ENCODE peak calls at places on chromosomes 5 and 9, in ten cellular contexts. A is keratinocyte, T is thoracic aorta, E is tibial nerve, L is AG04450, X is sigmoid colon, J is psoas muscle, Q is astrocyte, U is Peyer's patch, K is A673. H is an unnamed sample.

GRCh38 chr5:81513982-81514381 is 120.0 kb upstream of the ACOT12 start:
- DNase-seq in A (no peak), T (no peak), E (no peak), L (no peak), X (no peak), J (no peak), Q (no peak), U (no peak), K (peak), H (no peak)

GRCh38 chr5:123156577-123157296 is 67.7 kb downstream of the PRDM6 start:
- DNase-seq in A (no peak), T (no peak), E (no peak), L (peak), X (no peak), J (no peak), Q (peak), U (no peak), K (no peak), H (no peak)

GRCh38 chr5:37533851-37534250 is 154.7 kb downstream of the WDR70 start:
- DNase-seq in A (peak), T (no peak), E (no peak), L (no peak), X (no peak), J (no peak), Q (peak), U (no peak), K (no peak), H (no peak)

GRCh38 chr5:132674671-132675506 is 1.1 kb downstream of the IL4 start:
- DNase-seq in A (peak), T (no peak), E (no peak), L (peak), X (no peak), J (no peak), Q (peak), U (no peak), K (peak), H (no peak)

GRCh38 chr5:926416-927171 is 33.9 kb downstream of the TRIP13 start:
- DNase-seq in A (no peak), T (no peak), E (no peak), L (no peak), X (peak), J (peak), Q (peak), U (no peak), K (peak), H (peak)

GRCh38 chr9:18448101-18448500 is 25.9 kb upstream of the ADAMTSL1 start:
- DNase-seq in A (no peak), T (no peak), E (no peak), L (no peak), X (no peak), J (no peak), Q (no peak), U (no peak), K (no peak), H (no peak)

GRCh38 chr5:174531782-174532191 is 192.6 kb upstream of the MSX2 start:
- DNase-seq in A (no peak), T (no peak), E (no peak), L (no peak), X (no peak), J (no peak), Q (peak), U (no peak), K (peak), H (no peak)

GRCh38 chr9:92770005-92770995 is 5.7 kb upstream of the BICD2 start:
- DNase-seq in A (peak), T (no peak), E (no peak), L (no peak), X (no peak), J (no peak), Q (no peak), U (no peak), K (peak), H (no peak)

GRCh38 chr9:127586537-127586936 is 25.5 kb upstream of the STXBP1 start:
- DNase-seq in A (no peak), T (no peak), E (peak), L (no peak), X (peak), J (peak), Q (no peak), U (peak), K (peak), H (peak)

GRCh38 chr5:6182271-6182815 is 196.0 kb downstream of the MED10 start:
- DNase-seq in A (no peak), T (no peak), E (no peak), L (no peak), X (no peak), J (no peak), Q (no peak), U (no peak), K (no peak), H (no peak)

GRCh38 chr9:124770359-124771020 is 621 bp downstream of the NR6A1 start:
- DNase-seq in A (no peak), T (no peak), E (no peak), L (no peak), X (peak), J (peak), Q (no peak), U (peak), K (peak), H (peak)

GRCh38 chr9:3906437-3907213 is 380.8 kb upstream of the RFX3 start:
- DNase-seq in A (peak), T (no peak), E (no peak), L (peak), X (no peak), J (no peak), Q (peak), U (no peak), K (no peak), H (no peak)

GRCh38 chr5:95241635-95242034 is 43.3 kb downstream of the MCTP1 start:
- DNase-seq in A (no peak), T (no peak), E (no peak), L (no peak), X (no peak), J (no peak), Q (no peak), U (no peak), K (no peak), H (no peak)

GRCh38 chr9:17216011-17216410 is 81.2 kb downstream of the CNTLN start:
- DNase-seq in A (no peak), T (no peak), E (no peak), L (no peak), X (no peak), J (no peak), Q (peak), U (no peak), K (no peak), H (no peak)

GRCh38 chr5:61020415-61020814 is 75.4 kb downstream of the NDUFAF2 start:
- DNase-seq in A (no peak), T (no peak), E (no peak), L (no peak), X (no peak), J (no peak), Q (peak), U (no peak), K (peak), H (no peak)

GRCh38 chr9:128202648-128203023 is 543 bp upstream of the DNM1 start:
- DNase-seq in A (no peak), T (no peak), E (no peak), L (no peak), X (no peak), J (no peak), Q (no peak), U (no peak), K (no peak), H (no peak)

GRCh38 chr5:13939647-13940046 is 4.8 kb downstream of the DNAH5 start:
- DNase-seq in A (no peak), T (no peak), E (no peak), L (no peak), X (no peak), J (no peak), Q (no peak), U (no peak), K (peak), H (no peak)

GRCh38 chr9:94443039-94443722 is 111.7 kb upstream of the PCAT7 start:
- DNase-seq in A (no peak), T (no peak), E (no peak), L (no peak), X (no peak), J (no peak), Q (no peak), U (no peak), K (no peak), H (no peak)

GRCh38 chr9:31304576-31304975 is 1079.9 kb upstream of the ACO1 start:
- DNase-seq in A (peak), T (no peak), E (no peak), L (no peak), X (no peak), J (no peak), Q (peak), U (no peak), K (peak), H (no peak)

GRCh38 chr9:110443146-110443877 is 105.6 kb upstream of the TXNDC8 start:
- DNase-seq in A (no peak), T (no peak), E (no peak), L (peak), X (no peak), J (no peak), Q (peak), U (no peak), K (no peak), H (no peak)

GRCh38 chr5:53555160-53555559 is 5.3 kb upstream of the NDUFS4 start:
- DNase-seq in A (no peak), T (no peak), E (no peak), L (no peak), X (no peak), J (no peak), Q (no peak), U (no peak), K (no peak), H (no peak)

GRCh38 chr5:156589104-156589858 is 260.8 kb upstream of the PPP1R2B start:
- DNase-seq in A (no peak), T (no peak), E (no peak), L (no peak), X (no peak), J (no peak), Q (no peak), U (no peak), K (no peak), H (no peak)

GRCh38 chr5:141399555-141400258 is 2.0 kb downstream of the PCDHGB5 start:
- DNase-seq in A (no peak), T (no peak), E (no peak), L (no peak), X (no peak), J (no peak), Q (no peak), U (no peak), K (no peak), H (no peak)

GRCh38 chr5:113806250-113806649 is 292.8 kb downstream of the YTHDC2 start:
- DNase-seq in A (no peak), T (no peak), E (no peak), L (no peak), X (no peak), J (no peak), Q (peak), U (no peak), K (peak), H (no peak)
- H3K4me3 ChIP-seq in A (no peak), T (peak), E (no peak), L (no peak), X (no peak), J (no peak), Q (no peak), U (no peak), K (no peak), H (no peak)

GRCh38 chr5:140145818-140146522 is 20.2 kb downstream of the IGIP start:
- DNase-seq in A (no peak), T (no peak), E (peak), L (peak), X (peak), J (peak), Q (peak), U (peak), K (no peak), H (peak)
- TF ChIP-seq CTCF in A (peak), T (peak), E (peak), L (peak), X (peak), J (peak), Q (peak), U (peak), K (no peak), H (peak)

GRCh38 chr5:94241288-94241651 is 377.1 kb downstream of the KIAA0825 start:
- DNase-seq in A (peak), T (no peak), E (no peak), L (no peak), X (no peak), J (no peak), Q (peak), U (no peak), K (no peak), H (no peak)

GRCh38 chr5:94243612-94244011 is 374.8 kb downstream of the KIAA0825 start:
- DNase-seq in A (peak), T (no peak), E (no peak), L (no peak), X (no peak), J (no peak), Q (peak), U (no peak), K (no peak), H (no peak)

GRCh38 chr5:94240616-94241287 is 377.7 kb downstream of the KIAA0825 start:
- DNase-seq in A (no peak), T (no peak), E (peak), L (no peak), X (no peak), J (peak), Q (peak), U (no peak), K (no peak), H (no peak)

GRCh38 chr5:94234987-94235386 is 383.4 kb downstream of the KIAA0825 start:
- DNase-seq in A (no peak), T (no peak), E (no peak), L (no peak), X (no peak), J (no peak), Q (no peak), U (no peak), K (no peak), H (no peak)

DNA sequence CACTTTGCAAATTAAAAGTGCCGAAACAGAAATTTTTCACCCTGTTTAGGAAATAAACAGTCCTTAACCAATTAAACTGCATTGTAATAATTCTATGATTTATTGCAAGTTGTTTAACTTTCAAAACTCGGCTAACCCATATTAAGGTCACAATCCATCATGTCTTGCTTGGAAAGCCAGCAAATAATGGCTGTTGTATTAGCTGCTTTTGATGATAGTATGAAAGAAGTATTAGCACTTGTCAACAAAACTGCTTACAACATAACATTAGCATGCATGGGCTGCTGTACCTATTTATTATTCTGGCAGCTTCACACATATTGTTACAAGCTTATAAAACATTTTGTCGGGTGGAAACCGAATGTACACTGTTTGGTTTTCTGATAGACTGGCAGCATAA is 378.3 kb downstream of the KIAA0825 start:
- DNase-seq in A (no peak), T (no peak), E (no peak), L (no peak), X (no peak), J (no peak), Q (peak), U (no peak), K (no peak), H (no peak)
- H3K27ac ChIP-seq in A (no peak), T (no peak), E (no peak), L (no peak), X (no peak), J (no peak), Q (no peak), U (no peak), K (no peak), H (no peak)

GRCh38 chr5:181243521-181244307 is at the start of gene RACK1:
- DNase-seq in A (no peak), T (peak), E (peak), L (peak), X (peak), J (peak), Q (peak), U (peak), K (peak), H (peak)

GRCh38 chr5:181243020-181243520 is 636 bp downstream of the RACK1 start:
- DNase-seq in A (no peak), T (no peak), E (no peak), L (no peak), X (peak), J (peak), Q (no peak), U (no peak), K (no peak), H (no peak)

GRCh38 chr5:181239062-181239663 is 4.5 kb downstream of the RACK1 start:
- DNase-seq in A (no peak), T (no peak), E (no peak), L (no peak), X (peak), J (no peak), Q (no peak), U (no peak), K (no peak), H (no peak)

GRCh38 chr5:181242031-181242451 is 1.7 kb downstream of the RACK1 start:
- DNase-seq in A (no peak), T (no peak), E (no peak), L (no peak), X (peak), J (no peak), Q (no peak), U (no peak), K (no peak), H (no peak)

GRCh38 chr5:181241393-181241975 is 2.2 kb downstream of the RACK1 start:
- DNase-seq in A (no peak), T (no peak), E (no peak), L (no peak), X (peak), J (peak), Q (peak), U (no peak), K (peak), H (no peak)
- H3K4me3 ChIP-seq in A (peak), T (peak), E (no peak), L (peak), X (peak), J (peak), Q (peak), U (peak), K (peak), H (no peak)

GRCh38 chr5:146049704-146050026 is 55.7 kb downstream of the PLAC8L1 start:
- DNase-seq in A (no peak), T (no peak), E (no peak), L (no peak), X (no peak), J (no peak), Q (no peak), U (no peak), K (no peak), H (no peak)
- TF ChIP-seq CTCF in A (no peak), T (no peak), E (no peak), L (no peak), X (no peak), J (no peak), Q (no peak), U (no peak), K (peak), H (no peak)

DNA sequence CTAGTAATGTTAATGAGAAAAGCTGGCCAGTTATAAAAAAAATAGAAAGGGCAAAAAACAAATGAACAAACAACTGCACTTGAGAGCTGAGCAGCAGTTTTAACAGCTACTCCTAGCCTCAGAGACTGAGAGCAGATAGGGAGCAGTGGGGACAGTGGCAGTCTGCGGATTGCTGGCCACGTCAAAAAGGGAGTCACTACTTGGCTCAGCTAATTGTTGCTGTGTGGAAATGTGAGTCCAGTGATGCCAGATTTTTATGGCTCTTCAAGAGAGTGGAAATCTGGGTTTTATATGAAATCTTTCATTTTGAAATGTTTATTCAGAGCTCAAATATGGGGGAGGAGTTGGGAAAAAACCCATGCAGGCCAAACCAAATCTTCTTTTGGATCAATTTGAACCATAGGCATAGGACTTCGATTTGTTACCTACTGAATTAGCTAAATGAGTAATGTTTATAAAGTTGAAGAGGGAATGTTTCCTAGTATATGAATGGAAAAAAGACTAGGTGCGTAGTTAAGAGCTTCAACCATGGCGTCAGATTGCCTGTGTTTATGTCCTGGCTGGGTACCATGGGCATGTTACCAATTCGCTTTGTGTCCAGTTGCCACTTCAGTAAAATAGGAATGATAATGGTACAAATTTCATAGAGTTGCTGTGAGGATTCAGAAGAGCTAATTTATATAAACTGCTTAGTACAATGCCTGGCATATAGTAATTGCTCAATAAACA is 102.1 kb downstream of the PAM start:
- DNase-seq in A (no peak), T (no peak), E (no peak), L (no peak), X (peak), J (peak), Q (no peak), U (no peak), K (no peak), H (no peak)
- H3K27ac ChIP-seq in A (no peak), T (peak), E (peak), L (no peak), X (peak), J (no peak), Q (no peak), U (no peak), K (no peak), H (no peak)

GRCh38 chr5:2742921-2743679 is 8.4 kb downstream of the IRX2 start:
- DNase-seq in A (no peak), T (no peak), E (no peak), L (no peak), X (no peak), J (no peak), Q (no peak), U (no peak), K (no peak), H (no peak)
- H3K4me3 ChIP-seq in A (peak), T (no peak), E (no peak), L (no peak), X (no peak), J (no peak), Q (no peak), U (no peak), K (no peak), H (no peak)

H was measured in pancreas.